ENCODE peak calls at places on chromosomes 5 and 9, in five cellular contexts. S is A549, U is AG08396, T is lower lobe of right lung, K is fibroblast of gingiva. H is an unnamed sample.
A peak's percentile ranks its signal among the peaks of the same experiment; 100 is the strongest.

GRCh38 chr5:38660194-38660668 is 103.8 kb upstream of the LIFR start:
- DNase-seq in S (no peak), U (no peak), T (no peak), K (no peak), H (no peak)

GRCh38 chr9:79651251-79651795 is 79.6 kb downstream of the TLE4 start:
- DNase-seq in S (no peak), U (no peak), T (peak; percentile 61), K (peak; percentile 4), H (no peak)

GRCh38 chr5:118557103-118557805 is 431.1 kb downstream of the DTWD2 start:
- DNase-seq in S (no peak), U (no peak), T (no peak), K (no peak), H (no peak)

GRCh38 chr9:87119328-87119881 is 172.1 kb upstream of the GAS1 start:
- DNase-seq in S (no peak), U (peak; percentile 29), T (no peak), K (peak; percentile 93), H (peak; percentile 66)

GRCh38 chr5:109805882-109806281 is 116.2 kb downstream of the MAN2A1 start:
- DNase-seq in S (no peak), U (no peak), T (no peak), K (no peak), H (no peak)

GRCh38 chr5:14385022-14385421 is 196.6 kb upstream of the OTULINL start:
- DNase-seq in S (no peak), U (no peak), T (no peak), K (no peak), H (no peak)

GRCh38 chr5:176822426-176823075 is 12.2 kb downstream of the UNC5A start:
- DNase-seq in S (no peak), U (no peak), T (no peak), K (no peak), H (no peak)

GRCh38 chr5:34611829-34612415 is 44.2 kb upstream of the RAI14 start:
- DNase-seq in S (no peak), U (no peak), T (no peak), K (no peak), H (no peak)

GRCh38 chr9:20022410-20022809 is 233.6 kb upstream of the SLC24A2 start:
- DNase-seq in S (no peak), U (peak; percentile 39), T (no peak), K (peak; percentile 14), H (no peak)

GRCh38 chr5:119681734-119682133 is 52.4 kb downstream of the FAM170A start:
- DNase-seq in S (no peak), U (no peak), T (no peak), K (no peak), H (no peak)

GRCh38 chr5:67003373-67003905 is 193.2 kb downstream of the CD180 start:
- DNase-seq in S (no peak), U (no peak), T (no peak), K (no peak), H (no peak)

GRCh38 chr5:180915924-180916323 is 17.0 kb downstream of the BTNL8 start:
- DNase-seq in S (no peak), U (no peak), T (no peak), K (no peak), H (no peak)

GRCh38 chr9:101618693-101619092 is 23.9 kb upstream of the PPP3R2 start:
- DNase-seq in S (no peak), U (no peak), T (no peak), K (no peak), H (no peak)

GRCh38 chr5:1280177-1281037 is 14.5 kb downstream of the TERT start:
- DNase-seq in S (no peak), U (no peak), T (peak; percentile 33), K (no peak), H (no peak)

GRCh38 chr5:35171991-35172390 is 58.3 kb downstream of the PRLR start:
- DNase-seq in S (no peak), U (no peak), T (no peak), K (no peak), H (no peak)

GRCh38 chr5:116759860-116760644 is 185.4 kb upstream of the SEMA6A start:
- DNase-seq in S (no peak), U (no peak), T (no peak), K (no peak), H (no peak)

GRCh38 chr5:134975843-134976242 is 8.1 kb downstream of the CATSPER3 start:
- DNase-seq in S (no peak), U (no peak), T (no peak), K (no peak), H (no peak)

GRCh38 chr5:115947260-115947659 is 15.0 kb upstream of the LVRN start:
- DNase-seq in S (no peak), U (peak; percentile 30), T (no peak), K (peak; percentile 55), H (no peak)

GRCh38 chr9:118938581-118938980 is 430.7 kb downstream of the BRINP1 start:
- DNase-seq in S (no peak), U (no peak), T (no peak), K (no peak), H (no peak)

GRCh38 chr9:12813960-12814876 is 39.4 kb downstream of the LURAP1L start:
- DNase-seq in S (peak; percentile 71), U (peak; percentile 78), T (peak; percentile 46), K (peak; percentile 96), H (peak; percentile 77)

GRCh38 chr5:112084149-112084548 is 327.2 kb upstream of the NREP start:
- DNase-seq in S (no peak), U (peak; percentile 13), T (no peak), K (no peak), H (no peak)

GRCh38 chr5:148012806-148013205 is 51.0 kb upstream of the SPINK5 start:
- DNase-seq in S (no peak), U (no peak), T (no peak), K (no peak), H (no peak)

GRCh38 chr5:178143901-178144300 is 9.8 kb downstream of the NHP2 start:
- DNase-seq in S (no peak), U (peak; percentile 51), T (no peak), K (no peak), H (no peak)

GRCh38 chr5:54275361-54275760 is 35.0 kb downstream of the ARL15 start:
- DNase-seq in S (no peak), U (peak; percentile 21), T (no peak), K (no peak), H (no peak)

GRCh38 chr5:176543428-176544182 is 5.5 kb upstream of the CDHR2 start:
- DNase-seq in S (peak; percentile 53), U (peak; percentile 67), T (peak; percentile 87), K (peak; percentile 44), H (peak; percentile 82)

GRCh38 chr9:121322037-121322736 is 47.9 kb downstream of the STOM start:
- DNase-seq in S (peak; percentile 89), U (peak; percentile 85), T (no peak), K (peak; percentile 93), H (peak; percentile 68)

GRCh38 chr5:159456722-159457462 is 126.6 kb upstream of the IL12B start:
- DNase-seq in S (peak; percentile 60), U (no peak), T (no peak), K (peak; percentile 51), H (peak; percentile 24)

GRCh38 chr9:107312651-107313050 is 29.6 kb downstream of the RAD23B start:
- DNase-seq in S (no peak), U (peak; percentile 64), T (no peak), K (no peak), H (peak; percentile 40)

GRCh38 chr9:135816179-135816970 is 91.0 kb downstream of the CAMSAP1 start:
- DNase-seq in S (no peak), U (no peak), T (no peak), K (no peak), H (no peak)

GRCh38 chr5:181189962-181190710 is 14.9 kb downstream of the TRIM7 start:
- DNase-seq in S (no peak), U (no peak), T (no peak), K (no peak), H (no peak)

GRCh38 chr5:7325975-7326911 is 69.7 kb upstream of the ADCY2 start:
- DNase-seq in S (no peak), U (no peak), T (no peak), K (peak; percentile 75), H (peak; percentile 54)

GRCh38 chr9:97781902-97782301 is 71.1 kb upstream of the FOXE1 start:
- DNase-seq in S (no peak), U (no peak), T (no peak), K (no peak), H (no peak)

GRCh38 chr5:130526708-130527107 is 622.4 kb downstream of the CHSY3 start:
- DNase-seq in S (no peak), U (no peak), T (peak; percentile 61), K (no peak), H (no peak)

GRCh38 chr9:128706671-128707381 is 4.5 kb downstream of the PKN3 start:
- DNase-seq in S (no peak), U (no peak), T (peak; percentile 44), K (no peak), H (no peak)

GRCh38 chr9:4305065-4305481 is 5.2 kb upstream of the GLIS3 start:
- DNase-seq in S (no peak), U (no peak), T (no peak), K (no peak), H (no peak)